ENCODE peak calls at places on chromosomes 12 and 14, in ten cellular contexts. K is NCI-H774; G is myocyte; W is fibroblast of gingiva; J is stimulated activated CD4-positive, alpha-beta T cell treated with anti-CD3 and anti-CD28 coated beads, Interleukin-12 subunit alpha, Interleukin-12 subunit beta, amount 100 ng/mL, for 48 hours; U is CD8-positive, alpha-beta T cell; P is activated CD4-positive, alpha-beta T cell treated with anti-CD3 and anti-CD28 coated beads, Interleukin-2, amount 50 U/mL, for 4 hours; X is AG04450; C is M059J; R is fibroblast of pulmonary artery. Y is an unnamed sample.

GRCh38 chr12:115308918-115309317 is 624.9 kb upstream of the TBX3 start:
- DNase-seq in R (peak; percentile 17), X (no peak), U (no peak), W (peak; percentile 46), P (no peak), C (no peak), G (no peak), J (no peak), K (no peak), Y (no peak)

GRCh38 chr14:69242311-69243224 is 17.4 kb upstream of the GALNT16 start:
- DNase-seq in P (peak; percentile 47), G (peak; percentile 74), U (peak; percentile 20), R (peak; percentile 83), K (no peak), C (peak; percentile 63), X (peak; percentile 39), W (peak; percentile 72), J (peak; percentile 57), Y (peak; percentile 62)

GRCh38 chr14:74531467-74531866 is 37.9 kb downstream of the ISCA2 start:
- DNase-seq in P (no peak), R (peak; percentile 65), G (peak; percentile 77), X (no peak), K (no peak), C (peak; percentile 29), J (no peak), W (peak; percentile 66), U (no peak), Y (peak; percentile 47)

GRCh38 chr12:132397152-132397933 is 68.0 kb upstream of the GALNT9 start:
- DNase-seq in K (no peak), U (no peak), W (no peak), R (no peak), X (no peak), C (no peak), P (no peak), J (no peak), G (no peak), Y (no peak)

GRCh38 chr14:71380271-71380670 is 473.0 kb downstream of the PCNX1 start:
- DNase-seq in R (peak; percentile 93), U (no peak), X (no peak), J (no peak), C (peak; percentile 86), P (no peak), G (peak; percentile 31), K (no peak), W (peak; percentile 52), Y (peak; percentile 48)

GRCh38 chr12:17064834-17065233 is 458.9 kb upstream of the LMO3 start:
- DNase-seq in K (no peak), G (no peak), W (no peak), C (no peak), R (no peak), U (no peak), X (no peak), P (no peak), J (no peak), Y (no peak)

GRCh38 chr14:23162005-23162404 is 21.5 kb downstream of the SLC7A8 start:
- DNase-seq in R (no peak), W (no peak), C (no peak), G (no peak), U (no peak), X (no peak), P (no peak), K (no peak), J (no peak), Y (no peak)

GRCh38 chr12:54689034-54689372 is 40.8 kb upstream of the DCD start:
- DNase-seq in W (no peak), U (no peak), G (no peak), X (no peak), C (no peak), K (peak; percentile 38), R (no peak), P (no peak), J (no peak), Y (no peak)

GRCh38 chr14:90820958-90821357 is 4.7 kb upstream of the TTC7B start:
- DNase-seq in G (peak; percentile 89), K (no peak), X (no peak), U (peak; percentile 51), R (no peak), J (peak; percentile 61), W (no peak), C (peak; percentile 77), P (peak; percentile 71), Y (peak; percentile 82)

GRCh38 chr12:79174656-79175055 is 310.1 kb downstream of the SYT1 start:
- DNase-seq in C (peak; percentile 46), K (no peak), G (peak; percentile 52), W (peak; percentile 58), P (no peak), R (peak; percentile 87), U (no peak), X (no peak), J (no peak), Y (peak; percentile 54)

GRCh38 chr14:77053046-77053841 is 24.7 kb upstream of the IRF2BPL start:
- DNase-seq in W (peak; percentile 56), K (no peak), J (peak; percentile 74), X (no peak), P (peak; percentile 70), G (peak; percentile 65), U (peak; percentile 73), R (peak; percentile 77), C (peak; percentile 46), Y (no peak)

GRCh38 chr12:4286771-4287317 is 13.3 kb downstream of the CCND2 start:
- DNase-seq in C (no peak), J (no peak), W (no peak), P (no peak), R (no peak), G (no peak), K (no peak), U (no peak), X (no peak), Y (no peak)

GRCh38 chr12:123436017-123436964 is at the start of gene RILPL2:
- DNase-seq in U (peak; percentile 81), R (peak; percentile 88), J (peak; percentile 93), X (no peak), C (peak; percentile 89), K (peak; percentile 40), W (peak; percentile 95), G (peak; percentile 80), P (peak; percentile 91), Y (peak; percentile 80)

GRCh38 chr12:26642361-26642760 is 190.6 kb downstream of the ITPR2 start:
- DNase-seq in X (no peak), J (no peak), U (no peak), W (no peak), G (no peak), K (no peak), P (no peak), R (peak; percentile 68), C (no peak), Y (no peak)

GRCh38 chr14:21043387-21044105 is 1.4 kb downstream of the RNASE7 start:
- DNase-seq in U (no peak), C (no peak), G (no peak), K (no peak), W (no peak), J (no peak), X (no peak), R (no peak), P (no peak), Y (peak; percentile 61)

GRCh38 chr14:69997849-69998248 is 118.6 kb downstream of the SMOC1 start:
- DNase-seq in C (peak; percentile 83), U (no peak), P (no peak), G (peak; percentile 43), W (peak; percentile 49), K (no peak), J (no peak), X (peak; percentile 82), R (peak; percentile 85), Y (peak; percentile 80)

GRCh38 chr14:55911794-55912193 is 206.4 kb upstream of the PELI2 start:
- DNase-seq in G (no peak), X (no peak), J (no peak), C (no peak), R (no peak), U (no peak), K (no peak), P (no peak), W (peak; percentile 42), Y (no peak)